ENCODE peak calls at places on chromosome 1, in five cellular contexts. One of them, this sample, is unnamed.

GRCh38 chr1:109959974-109960744 is 24.4 kb upstream of the AHCYL1 start:
- DNase-seq in RPMI8226: no peak
- DNase-seq in EH: peak
- DNase-seq in activated CD4-positive, alpha-beta T cell treated with anti-CD3 and anti-CD28 coated beads for 24 hours: no peak
- DNase-seq in adipocyte: peak
- DNase-seq in this sample: peak

GRCh38 chr1:192878249-192878648 is 69.4 kb downstream of the RGS2 start:
- DNase-seq in adipocyte: peak
- DNase-seq in RPMI8226: no peak
- DNase-seq in activated CD4-positive, alpha-beta T cell treated with anti-CD3 and anti-CD28 coated beads for 24 hours: no peak
- DNase-seq in EH: peak
- DNase-seq in this sample: peak

GRCh38 chr1:53860967-53861411 is 22.9 kb upstream of the NDC1 start:
- DNase-seq in RPMI8226: peak
- DNase-seq in EH: peak
- DNase-seq in activated CD4-positive, alpha-beta T cell treated with anti-CD3 and anti-CD28 coated beads for 24 hours: peak
- DNase-seq in adipocyte: peak
- DNase-seq in this sample: peak

GRCh38 chr1:67716800-67717199 is 31.8 kb downstream of the GADD45A start:
- DNase-seq in activated CD4-positive, alpha-beta T cell treated with anti-CD3 and anti-CD28 coated beads for 24 hours: no peak
- DNase-seq in adipocyte: peak
- DNase-seq in EH: peak
- DNase-seq in RPMI8226: peak
- DNase-seq in this sample: peak

GRCh38 chr1:188782220-188782841 is 1695.3 kb downstream of the BRINP3 start:
- DNase-seq in RPMI8226: peak
- DNase-seq in adipocyte: peak
- DNase-seq in EH: no peak
- DNase-seq in activated CD4-positive, alpha-beta T cell treated with anti-CD3 and anti-CD28 coated beads for 24 hours: no peak
- DNase-seq in this sample: peak

GRCh38 chr1:175725684-175726083 is 17.7 kb downstream of the TNR start:
- DNase-seq in adipocyte: peak
- DNase-seq in activated CD4-positive, alpha-beta T cell treated with anti-CD3 and anti-CD28 coated beads for 24 hours: no peak
- DNase-seq in EH: peak
- DNase-seq in RPMI8226: peak
- DNase-seq in this sample: peak

GRCh38 chr1:158689841-158690240 is 3.3 kb upstream of the SPTA1 start:
- DNase-seq in EH: no peak
- DNase-seq in activated CD4-positive, alpha-beta T cell treated with anti-CD3 and anti-CD28 coated beads for 24 hours: no peak
- DNase-seq in adipocyte: no peak
- DNase-seq in RPMI8226: no peak
- DNase-seq in this sample: no peak

GRCh38 chr1:200191993-200192392 is 164.5 kb downstream of the NR5A2 start:
- DNase-seq in EH: no peak
- DNase-seq in adipocyte: no peak
- DNase-seq in RPMI8226: no peak
- DNase-seq in activated CD4-positive, alpha-beta T cell treated with anti-CD3 and anti-CD28 coated beads for 24 hours: no peak
- DNase-seq in this sample: no peak

This sample was measured in M059J.